ENCODE peak calls at places on chromosome 11, in five cellular contexts. U is sigmoid colon, D is upper lobe of left lung, N is transverse colon, I is GM12891. J is an unnamed sample.

GRCh38 chr11:107014871-107015270 is 3.4 kb downstream of the GUCY1A2 start:
- DNase-seq in U (no peak), D (no peak), N (no peak), I (no peak), J (no peak)

GRCh38 chr11:62556872-62557631 is 10.4 kb upstream of the AHNAK start:
- DNase-seq in U (no peak), D (no peak), N (peak), I (no peak), J (no peak)

GRCh38 chr11:96235725-96236124 is 107.3 kb downstream of the MAML2 start:
- DNase-seq in U (no peak), D (no peak), N (no peak), I (no peak), J (no peak)

GRCh38 chr11:45964911-45965389 is 42.5 kb downstream of the LARGE2 start:
- DNase-seq in U (peak), D (peak), N (peak), I (peak), J (peak)

GRCh38 chr11:107713009-107713408 is 1.2 kb upstream of the SLN start:
- DNase-seq in U (no peak), D (no peak), N (no peak), I (no peak), J (no peak)

GRCh38 chr11:102639656-102640055 is 14.5 kb upstream of the MMP20 start:
- DNase-seq in U (no peak), D (no peak), N (no peak), I (no peak), J (no peak)

GRCh38 chr11:15006139-15006759 is 34.1 kb upstream of the CALCA start:
- DNase-seq in U (no peak), D (no peak), N (no peak), I (no peak), J (no peak)

GRCh38 chr11:76835928-76836612 is 24.6 kb upstream of the ACER3 start:
- DNase-seq in U (no peak), D (peak), N (peak), I (no peak), J (peak)

GRCh38 chr11:57345555-57346151 is 7.5 kb downstream of the P2RX3 start:
- DNase-seq in U (peak), D (peak), N (peak), I (peak), J (peak)

GRCh38 chr11:74634537-74634936 is 42.2 kb downstream of the POLD3 start:
- DNase-seq in U (no peak), D (no peak), N (peak), I (no peak), J (no peak)

GRCh38 chr11:112455791-112456190 is 195.1 kb upstream of the PLET1 start:
- DNase-seq in U (no peak), D (no peak), N (no peak), I (no peak), J (no peak)

GRCh38 chr11:46421257-46421880 is 29.8 kb upstream of the CHRM4 start:
- DNase-seq in U (no peak), D (no peak), N (no peak), I (no peak), J (no peak)

GRCh38 chr11:129778877-129779276 is 36.8 kb upstream of the TMEM45B start:
- DNase-seq in U (no peak), D (no peak), N (no peak), I (no peak), J (no peak)

GRCh38 chr11:494761-495536 is 12.1 kb downstream of the RNH1 start:
- DNase-seq in U (no peak), D (no peak), N (no peak), I (peak), J (no peak)

GRCh38 chr11:490186-490929 is 16.7 kb downstream of the RNH1 start:
- DNase-seq in U (no peak), D (no peak), N (no peak), I (peak), J (no peak)

GRCh38 chr11:490930-491260 is 16.1 kb downstream of the RNH1 start:
- DNase-seq in U (no peak), D (no peak), N (no peak), I (peak), J (no peak)

GRCh38 chr11:491358-491757 is 15.7 kb downstream of the RNH1 start:
- DNase-seq in U (no peak), D (no peak), N (no peak), I (peak), J (no peak)

DNA sequence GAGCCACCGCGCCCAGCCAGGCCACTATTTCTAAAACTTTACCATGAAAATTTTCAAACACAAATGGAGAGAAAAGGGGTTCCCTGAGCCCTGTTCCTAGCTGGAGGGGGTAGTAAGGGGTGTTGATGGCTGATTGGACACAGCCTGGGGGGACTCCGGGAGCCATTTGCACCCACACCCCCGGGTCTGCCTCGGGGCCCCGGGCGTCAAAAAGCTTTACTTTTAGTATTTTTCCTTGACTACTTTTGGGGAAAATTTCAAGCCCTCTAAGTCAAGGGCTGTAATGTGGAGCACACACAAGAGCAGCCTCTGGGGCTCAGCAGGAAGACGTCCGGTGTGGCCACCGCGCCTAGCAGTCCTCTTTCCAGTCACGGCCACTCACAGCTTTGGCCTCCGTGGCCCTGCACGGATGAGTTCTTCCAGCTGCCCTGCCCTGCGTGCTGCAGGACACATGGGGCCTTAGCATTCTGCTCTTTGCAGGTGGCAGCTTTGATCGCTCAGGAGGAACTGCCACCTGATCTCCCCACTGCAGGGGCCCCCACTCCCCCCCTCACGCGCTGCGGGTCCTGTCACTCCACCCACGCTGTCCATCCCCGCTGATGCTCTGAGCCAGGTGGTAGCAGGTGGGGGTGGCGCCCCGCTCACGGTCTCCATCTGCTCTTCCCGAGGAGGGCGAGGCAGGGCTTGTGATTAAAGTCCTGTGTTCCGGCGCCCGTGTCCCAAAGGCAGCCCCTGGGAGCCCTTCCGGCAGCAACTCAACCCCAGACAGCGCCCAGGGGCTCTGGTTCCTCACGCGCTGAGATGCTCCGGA is 14.4 kb downstream of the RNH1 start:
- DNase-seq in U (no peak), D (no peak), N (no peak), I (peak), J (no peak)
- TF ChIP-seq POLR2AphosphoS5 in U (no peak), D (no peak), N (no peak), I (no peak), J (no peak)

GRCh38 chr11:19404787-19405186 is 164.0 kb upstream of the E2F8 start:
- DNase-seq in U (no peak), D (no peak), N (no peak), I (no peak), J (no peak)
- TF ChIP-seq POLR2A in U (no peak), D (no peak), N (no peak), I (no peak), J (no peak)

DNA sequence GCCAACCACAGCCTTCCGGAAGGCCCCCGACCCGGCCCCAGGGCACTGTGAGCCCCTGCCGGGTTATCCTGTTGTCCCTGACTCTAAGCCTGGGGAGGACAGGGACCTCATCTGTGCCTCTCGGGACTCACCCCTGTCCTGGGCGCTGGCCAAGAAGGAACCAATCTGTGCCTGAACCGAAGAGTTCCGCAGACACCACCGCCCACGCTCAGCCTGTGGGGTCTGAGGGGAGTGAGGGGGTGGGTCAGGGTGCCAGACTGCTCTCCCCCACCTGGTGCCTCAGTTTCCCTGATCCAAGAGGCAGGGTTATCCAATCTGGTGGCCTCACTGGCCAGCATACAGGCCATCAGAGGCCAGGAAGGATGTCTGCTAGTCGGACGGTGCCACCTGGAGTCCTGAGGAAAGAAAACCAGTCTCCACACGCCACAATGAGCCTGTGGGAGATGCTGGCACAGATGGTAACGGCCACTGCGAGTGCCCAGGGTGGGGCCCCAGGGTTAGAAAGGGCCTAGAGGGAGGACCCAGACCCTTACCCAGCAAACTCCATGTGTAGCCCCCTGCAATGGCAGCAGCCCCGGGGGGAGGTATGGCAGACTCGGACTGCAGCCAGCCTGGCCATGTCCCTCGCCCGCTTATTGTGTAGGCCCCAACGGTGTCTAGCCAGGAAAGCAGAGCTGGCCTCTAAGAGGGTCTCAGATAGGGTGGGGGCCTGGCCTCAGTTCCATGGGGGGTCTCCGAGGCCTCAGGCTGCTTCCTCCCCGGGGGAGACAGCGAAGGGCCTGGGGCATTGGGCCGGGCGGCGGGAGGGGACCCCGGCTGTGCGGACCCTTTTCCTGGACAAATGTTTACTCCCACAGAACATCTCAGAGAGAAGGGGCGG is 827 bp upstream of the TNNT3 start:
- DNase-seq in U (no peak), D (no peak), N (no peak), I (peak), J (no peak)
- TF ChIP-seq POLR2AphosphoS5 in U (no peak), D (no peak), N (no peak), I (no peak), J (no peak)

DNA sequence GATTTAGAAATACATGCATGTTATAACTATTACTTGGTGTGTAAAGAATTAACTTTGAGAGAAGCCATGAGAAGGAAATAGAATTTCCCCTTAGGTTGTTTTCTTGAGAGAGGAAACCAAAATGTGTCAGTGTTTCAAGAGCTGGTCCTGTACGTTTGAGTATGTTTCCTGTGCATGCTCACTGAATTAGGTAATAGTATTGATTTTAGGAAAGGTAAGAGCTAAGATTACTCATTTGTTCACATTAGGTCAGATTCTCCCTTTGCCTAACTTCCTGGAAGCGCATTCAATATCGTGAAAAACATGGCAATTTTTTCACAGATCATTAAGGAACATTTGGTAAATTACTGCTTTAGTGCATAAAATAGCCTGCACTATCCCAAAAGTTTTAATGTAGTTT is 49.3 kb upstream of the RDX start:
- DNase-seq in U (no peak), D (no peak), N (no peak), I (no peak), J (no peak)
- TF ChIP-seq POLR2A in U (no peak), D (no peak), N (no peak), I (no peak), J (no peak)

GRCh38 chr11:73379189-73379880 is 3.1 kb downstream of the RELT start:
- DNase-seq in U (no peak), D (peak), N (peak), I (no peak), J (peak)
- TF ChIP-seq POLR2AphosphoS5 in U (no peak), D (no peak), N (no peak), I (no peak), J (no peak)

J was measured in stomach.